ENCODE peak calls at places on chromosome 17, in ten cellular contexts. One of them, this sample, is unnamed.
A peak's percentile ranks its signal among the peaks of the same experiment; 100 is the strongest.

GRCh38 chr17:78120971-78121800 is 7.4 kb downstream of the TMC6 start:
- DNase-seq in IMR-90: no peak
- DNase-seq in endothelial cell of umbilical vein: no peak
- DNase-seq in transverse colon: peak; percentile 60
- DNase-seq in body of pancreas: no peak
- DNase-seq in A549: no peak
- DNase-seq in lower leg skin: no peak
- DNase-seq in heart left ventricle: no peak
- DNase-seq in stomach: no peak
- DNase-seq in tibial nerve: no peak
- DNase-seq in this sample: no peak

GRCh38 chr17:61185385-61185784 is 214.3 kb upstream of the TBX2 start:
- DNase-seq in A549: no peak
- DNase-seq in stomach: no peak
- DNase-seq in lower leg skin: no peak
- DNase-seq in transverse colon: no peak
- DNase-seq in IMR-90: no peak
- DNase-seq in endothelial cell of umbilical vein: no peak
- DNase-seq in tibial nerve: no peak
- DNase-seq in heart left ventricle: no peak
- DNase-seq in body of pancreas: no peak
- DNase-seq in this sample: no peak

GRCh38 chr17:56681561-56682266 is 88.2 kb downstream of the NOG start:
- DNase-seq in endothelial cell of umbilical vein: peak; percentile 82
- DNase-seq in stomach: no peak
- DNase-seq in heart left ventricle: no peak
- DNase-seq in body of pancreas: no peak
- DNase-seq in A549: no peak
- DNase-seq in lower leg skin: no peak
- DNase-seq in IMR-90: peak; percentile 98
- DNase-seq in transverse colon: no peak
- DNase-seq in tibial nerve: no peak
- DNase-seq in this sample: peak; percentile 60

GRCh38 chr17:82956146-82956725 is 116.4 kb upstream of the ZNF750 start:
- DNase-seq in IMR-90: no peak
- DNase-seq in body of pancreas: no peak
- DNase-seq in A549: no peak
- DNase-seq in transverse colon: no peak
- DNase-seq in endothelial cell of umbilical vein: no peak
- DNase-seq in tibial nerve: no peak
- DNase-seq in lower leg skin: no peak
- DNase-seq in heart left ventricle: no peak
- DNase-seq in stomach: peak; percentile 23
- DNase-seq in this sample: no peak

GRCh38 chr17:80081596-80081995 is 19.8 kb upstream of the GAA start:
- DNase-seq in heart left ventricle: no peak
- DNase-seq in body of pancreas: no peak
- DNase-seq in transverse colon: no peak
- DNase-seq in IMR-90: no peak
- DNase-seq in A549: no peak
- DNase-seq in lower leg skin: no peak
- DNase-seq in endothelial cell of umbilical vein: no peak
- DNase-seq in tibial nerve: no peak
- DNase-seq in stomach: no peak
- DNase-seq in this sample: no peak

GRCh38 chr17:5237541-5238016 is 2.9 kb upstream of the SCIMP start:
- DNase-seq in heart left ventricle: peak; percentile 51
- DNase-seq in body of pancreas: peak; percentile 62
- DNase-seq in lower leg skin: peak; percentile 27
- DNase-seq in stomach: peak; percentile 61
- DNase-seq in transverse colon: peak; percentile 72
- DNase-seq in A549: peak; percentile 77
- DNase-seq in tibial nerve: no peak
- DNase-seq in IMR-90: peak; percentile 50
- DNase-seq in endothelial cell of umbilical vein: peak; percentile 64
- DNase-seq in this sample: peak; percentile 81

GRCh38 chr17:39327109-39327508 is 74.3 kb downstream of the FBXL20 start:
- DNase-seq in IMR-90: no peak
- DNase-seq in stomach: no peak
- DNase-seq in endothelial cell of umbilical vein: no peak
- DNase-seq in heart left ventricle: no peak
- DNase-seq in body of pancreas: no peak
- DNase-seq in transverse colon: no peak
- DNase-seq in A549: no peak
- DNase-seq in tibial nerve: no peak
- DNase-seq in lower leg skin: no peak
- DNase-seq in this sample: no peak

GRCh38 chr17:5557990-5558389 is 26.3 kb downstream of the NLRP1 start:
- DNase-seq in lower leg skin: no peak
- DNase-seq in transverse colon: no peak
- DNase-seq in endothelial cell of umbilical vein: no peak
- DNase-seq in IMR-90: no peak
- DNase-seq in heart left ventricle: no peak
- DNase-seq in tibial nerve: no peak
- DNase-seq in body of pancreas: no peak
- DNase-seq in stomach: no peak
- DNase-seq in A549: no peak
- DNase-seq in this sample: no peak

GRCh38 chr17:4947010-4947410 is 1.3 kb downstream of the PFN1 start:
- DNase-seq in transverse colon: no peak
- DNase-seq in IMR-90: no peak
- DNase-seq in endothelial cell of umbilical vein: no peak
- DNase-seq in body of pancreas: no peak
- DNase-seq in stomach: no peak
- DNase-seq in A549: no peak
- DNase-seq in lower leg skin: no peak
- DNase-seq in heart left ventricle: no peak
- DNase-seq in tibial nerve: no peak
- DNase-seq in this sample: no peak

GRCh38 chr17:58324409-58325288 is 3.9 kb downstream of the TSPOAP1 start:
- DNase-seq in IMR-90: peak; percentile 18
- DNase-seq in endothelial cell of umbilical vein: no peak
- DNase-seq in tibial nerve: no peak
- DNase-seq in lower leg skin: no peak
- DNase-seq in body of pancreas: peak; percentile 75
- DNase-seq in stomach: peak; percentile 69
- DNase-seq in A549: no peak
- DNase-seq in heart left ventricle: peak; percentile 52
- DNase-seq in transverse colon: peak; percentile 58
- DNase-seq in this sample: no peak

DNA sequence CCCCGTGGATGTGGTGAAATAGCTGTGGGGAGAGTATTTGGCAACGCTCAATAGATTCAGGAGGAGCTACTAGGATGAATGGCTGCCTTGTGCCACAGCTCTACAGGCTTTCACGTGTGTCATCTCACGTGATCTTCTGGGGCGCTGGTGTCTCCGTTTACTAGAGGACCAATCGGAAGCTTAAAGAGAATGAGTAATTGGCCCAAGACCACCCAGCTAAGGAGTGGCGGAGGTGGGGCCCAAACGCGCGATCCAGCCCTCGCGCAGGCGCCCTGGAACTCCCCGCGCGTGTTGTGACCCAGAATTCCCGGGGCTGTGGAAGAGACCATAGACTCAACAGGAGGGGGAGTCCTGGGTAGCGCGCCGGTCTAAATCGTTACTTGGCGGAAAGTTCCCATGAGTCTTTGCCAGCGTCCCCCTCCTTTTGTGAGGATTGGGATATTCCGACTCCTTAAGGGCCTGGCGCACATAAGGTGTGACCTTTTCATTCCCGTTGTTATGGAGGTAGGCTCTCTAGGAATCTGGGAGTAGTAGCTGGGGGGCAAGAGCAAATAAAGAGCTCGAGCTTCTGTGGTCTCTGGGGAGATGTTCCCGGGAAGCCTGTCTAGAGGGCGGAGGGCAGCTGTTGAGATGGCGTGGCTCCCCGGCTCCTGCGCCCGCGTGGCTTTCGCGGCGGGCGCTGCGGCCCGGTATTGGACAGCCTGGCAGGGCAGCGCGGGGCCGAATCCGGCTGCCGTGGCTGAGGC is 23.4 kb downstream of the TRPV2 start:
- DNase-seq in transverse colon: peak; percentile 96
- DNase-seq in IMR-90: peak; percentile 100
- DNase-seq in A549: peak; percentile 100
- DNase-seq in endothelial cell of umbilical vein: peak; percentile 100
- DNase-seq in heart left ventricle: peak; percentile 96
- DNase-seq in tibial nerve: peak; percentile 90
- DNase-seq in lower leg skin: peak; percentile 97
- DNase-seq in stomach: peak; percentile 95
- DNase-seq in body of pancreas: peak; percentile 96
- DNase-seq in this sample: peak; percentile 97
- TF ChIP-seq POLR2A in transverse colon: peak; percentile 96
- TF ChIP-seq POLR2A in IMR-90: peak; percentile 99
- TF ChIP-seq POLR2A in A549: peak; percentile 96
- TF ChIP-seq POLR2A in endothelial cell of umbilical vein: peak; percentile 99
- TF ChIP-seq POLR2A in heart left ventricle: no peak
- TF ChIP-seq POLR2A in tibial nerve: peak; percentile 69
- TF ChIP-seq POLR2A in lower leg skin: no peak
- TF ChIP-seq POLR2A in stomach: peak; percentile 31
- TF ChIP-seq POLR2A in body of pancreas: peak; percentile 97
- TF ChIP-seq POLR2A in this sample: peak; percentile 89

DNA sequence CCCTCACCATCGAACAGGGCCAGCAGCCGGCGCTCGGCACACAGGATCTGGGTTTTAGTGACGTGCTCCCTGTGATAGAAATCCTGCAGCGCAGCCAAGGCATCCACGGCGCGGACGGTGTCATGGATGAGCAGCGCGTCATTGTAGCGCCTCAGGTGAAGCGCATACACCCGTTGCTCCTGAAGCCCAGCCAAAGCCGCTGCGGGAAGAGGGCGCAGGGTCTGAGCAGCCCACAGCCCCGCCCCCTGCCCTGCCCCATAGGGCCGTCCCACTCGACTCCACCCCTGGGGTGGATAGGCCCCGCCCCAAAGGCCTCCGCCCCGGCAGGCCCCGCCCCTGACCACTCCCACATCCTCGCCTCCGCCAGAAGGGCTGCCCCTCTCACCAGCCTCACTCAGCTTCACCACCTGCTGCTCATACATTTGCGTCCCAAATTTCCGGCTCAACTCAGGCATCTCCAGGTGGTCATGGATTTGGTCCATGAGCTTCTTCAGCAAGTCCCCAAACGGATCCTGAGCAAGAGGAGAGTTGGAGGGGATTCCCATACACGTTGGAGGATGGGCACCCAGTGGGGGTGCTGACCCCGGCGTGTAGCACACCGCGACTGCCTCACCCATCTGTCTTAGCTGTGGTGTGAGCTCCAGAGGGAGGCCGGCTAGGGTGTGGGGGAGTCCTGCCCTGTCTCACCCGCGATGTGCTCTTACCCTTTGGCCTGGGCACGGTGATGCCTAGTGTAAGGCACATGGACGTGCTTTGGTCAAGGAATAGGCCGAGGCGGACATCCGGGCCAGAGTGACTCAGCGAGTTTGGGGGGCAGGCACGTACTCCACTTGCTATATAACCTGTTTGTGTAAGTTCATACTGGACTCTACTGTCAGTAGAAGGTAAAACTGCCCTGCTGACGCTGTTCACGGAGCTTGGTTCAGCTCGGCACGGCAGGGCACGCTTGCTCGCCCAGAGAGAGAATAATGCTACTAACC is 4.6 kb downstream of the DHX58 start:
- DNase-seq in endothelial cell of umbilical vein: peak; percentile 58
- DNase-seq in lower leg skin: peak; percentile 62
- DNase-seq in IMR-90: peak; percentile 32
- DNase-seq in transverse colon: peak; percentile 92
- DNase-seq in stomach: peak; percentile 86
- DNase-seq in A549: peak; percentile 88
- DNase-seq in heart left ventricle: peak; percentile 80
- DNase-seq in tibial nerve: no peak
- DNase-seq in body of pancreas: peak; percentile 63
- DNase-seq in this sample: peak; percentile 69
- TF ChIP-seq POLR2A in endothelial cell of umbilical vein: no peak
- TF ChIP-seq POLR2A in lower leg skin: no peak
- TF ChIP-seq POLR2A in IMR-90: no peak
- TF ChIP-seq POLR2A in transverse colon: no peak
- TF ChIP-seq POLR2A in stomach: no peak
- TF ChIP-seq POLR2A in A549: no peak
- TF ChIP-seq POLR2A in heart left ventricle: no peak
- TF ChIP-seq POLR2A in tibial nerve: no peak
- TF ChIP-seq POLR2A in body of pancreas: no peak
- TF ChIP-seq POLR2A in this sample: no peak

DNA sequence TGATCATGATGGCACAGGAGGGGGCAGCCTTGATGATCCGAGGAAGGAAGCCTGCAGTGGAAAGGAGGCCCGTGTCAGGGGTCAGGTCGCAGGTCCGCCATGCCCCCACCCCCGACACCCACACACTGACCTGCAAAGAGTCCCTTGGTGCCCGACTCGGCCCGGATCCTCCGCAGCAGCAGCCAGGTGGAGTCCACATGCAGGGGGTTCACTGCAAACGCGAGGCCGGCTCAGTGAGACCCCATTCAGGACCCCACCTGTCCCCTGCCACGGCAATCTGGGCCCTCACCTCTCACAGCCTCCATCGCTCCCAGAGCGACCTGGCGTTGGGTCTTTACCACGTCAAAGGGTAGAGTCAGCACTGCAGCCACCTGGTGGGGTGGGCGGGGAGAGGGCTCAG is 4.6 kb downstream of the SLC25A39 start:
- DNase-seq in IMR-90: no peak
- DNase-seq in stomach: no peak
- DNase-seq in lower leg skin: no peak
- DNase-seq in transverse colon: no peak
- DNase-seq in tibial nerve: no peak
- DNase-seq in A549: no peak
- DNase-seq in endothelial cell of umbilical vein: no peak
- DNase-seq in heart left ventricle: peak; percentile 20
- DNase-seq in body of pancreas: no peak
- DNase-seq in this sample: no peak
- TF ChIP-seq POLR2A in IMR-90: no peak
- TF ChIP-seq POLR2A in stomach: no peak
- TF ChIP-seq POLR2A in lower leg skin: no peak
- TF ChIP-seq POLR2A in transverse colon: no peak
- TF ChIP-seq POLR2A in tibial nerve: no peak
- TF ChIP-seq POLR2A in A549: no peak
- TF ChIP-seq POLR2A in endothelial cell of umbilical vein: no peak
- TF ChIP-seq POLR2A in heart left ventricle: no peak
- TF ChIP-seq POLR2A in body of pancreas: no peak
- TF ChIP-seq POLR2A in this sample: no peak

DNA sequence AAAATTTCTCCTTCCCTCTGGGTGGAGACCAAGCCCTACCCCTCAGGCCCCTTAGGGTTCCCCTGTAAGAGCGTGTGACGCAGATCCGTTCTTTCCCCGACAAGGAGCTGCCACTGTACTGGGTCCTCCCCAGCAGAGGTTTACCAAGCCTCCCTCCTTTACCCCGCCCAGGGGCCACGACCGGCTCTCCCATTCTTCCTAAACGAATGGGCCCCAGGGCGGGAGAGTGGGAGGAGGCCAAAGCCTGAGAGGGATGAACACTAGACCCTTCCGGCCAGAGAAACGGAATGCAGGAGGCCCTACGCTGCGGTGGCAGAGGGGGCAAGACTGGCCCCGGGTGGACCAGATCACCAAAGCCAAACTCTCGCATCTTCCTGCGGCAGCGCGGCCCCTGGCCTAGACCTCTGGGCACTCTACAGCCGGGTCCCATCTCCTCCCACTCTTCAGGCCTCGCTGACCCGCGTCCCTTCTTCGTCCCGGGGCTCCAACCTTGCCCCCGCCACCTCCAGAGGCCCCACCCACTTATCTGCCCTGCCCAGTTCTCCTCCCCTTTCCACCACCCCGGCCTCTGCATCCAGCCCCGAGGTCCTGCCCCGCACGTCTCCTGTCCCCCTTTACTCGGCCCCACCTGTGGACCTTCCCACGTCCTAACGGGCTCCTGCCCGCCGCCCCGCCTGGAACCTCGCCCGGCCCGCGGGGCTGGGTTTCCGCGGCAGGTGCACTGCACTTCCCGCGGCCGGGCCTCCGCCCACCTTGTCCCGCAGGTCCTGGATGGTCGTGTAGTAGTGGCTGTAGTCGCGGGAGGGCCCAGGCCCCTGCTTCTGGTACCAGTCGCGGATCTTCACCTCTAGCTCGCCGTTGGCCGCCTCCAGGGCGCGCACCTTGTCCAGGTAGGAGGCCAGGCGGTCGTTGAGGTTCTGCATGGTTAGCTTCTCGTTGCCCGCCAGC is 758 bp downstream of the KRT19 start:
- DNase-seq in endothelial cell of umbilical vein: no peak
- DNase-seq in lower leg skin: no peak
- DNase-seq in IMR-90: no peak
- DNase-seq in transverse colon: peak; percentile 68
- DNase-seq in stomach: peak; percentile 44
- DNase-seq in body of pancreas: peak; percentile 44
- DNase-seq in heart left ventricle: peak; percentile 17
- DNase-seq in A549: no peak
- DNase-seq in tibial nerve: no peak
- DNase-seq in this sample: no peak
- TF ChIP-seq POLR2A in endothelial cell of umbilical vein: no peak
- TF ChIP-seq POLR2A in lower leg skin: no peak
- TF ChIP-seq POLR2A in IMR-90: no peak
- TF ChIP-seq POLR2A in transverse colon: no peak
- TF ChIP-seq POLR2A in stomach: no peak
- TF ChIP-seq POLR2A in body of pancreas: no peak
- TF ChIP-seq POLR2A in heart left ventricle: no peak
- TF ChIP-seq POLR2A in A549: no peak
- TF ChIP-seq POLR2A in tibial nerve: no peak
- TF ChIP-seq POLR2A in this sample: no peak